ENCODE peak calls at places on chromosomes 12 and 14, in seven cellular contexts. O, M, K, C, D, L and W are unnamed samples.

GRCh38 chr12:9064201-9064814 is 51.4 kb downstream of the A2M start:
- DNase-seq in K (peak; percentile 49), O (peak; percentile 89), L (peak; percentile 82), C (peak; percentile 65), D (peak; percentile 57), M (peak; percentile 10), W (no peak)

GRCh38 chr12:29889737-29890136 is 106.0 kb upstream of the TMTC1 start:
- DNase-seq in K (peak; percentile 49), C (peak; percentile 13), M (peak; percentile 32), O (peak; percentile 89), L (peak; percentile 83), D (no peak), W (peak; percentile 44)

GRCh38 chr14:96038920-96039632 is at the start of gene C14orf132:
- DNase-seq in M (peak; percentile 48), O (peak; percentile 66), K (no peak), D (peak; percentile 15), L (peak; percentile 70), C (peak; percentile 68), W (no peak)

GRCh38 chr12:102120886-102121285 is 903 bp downstream of the PARPBP start:
- DNase-seq in L (no peak), O (peak; percentile 63), K (no peak), C (peak; percentile 54), D (no peak), M (peak; percentile 29), W (no peak)

GRCh38 chr14:105863296-105864108 is 337.1 kb downstream of the TMEM121 start:
- DNase-seq in K (no peak), L (peak; percentile 20), D (no peak), C (no peak), O (no peak), M (no peak), W (no peak)

GRCh38 chr14:77027538-77028383 is 747 bp downstream of the IRF2BPL start:
- DNase-seq in K (peak; percentile 27), D (peak; percentile 97), C (peak; percentile 84), O (peak; percentile 71), M (peak; percentile 81), L (peak; percentile 47), W (peak; percentile 66)

GRCh38 chr12:47166365-47166764 is 86.6 kb upstream of the AMIGO2 start:
- DNase-seq in L (no peak), D (no peak), O (no peak), C (no peak), M (no peak), K (no peak), W (no peak)

GRCh38 chr12:100955139-100955538 is 160.6 kb downstream of the ANO4 start:
- DNase-seq in C (peak; percentile 70), M (peak; percentile 79), K (no peak), L (peak; percentile 86), O (peak; percentile 92), D (no peak), W (no peak)

GRCh38 chr12:15146585-15146984 is 74.6 kb downstream of the RERG start:
- DNase-seq in K (no peak), L (no peak), O (no peak), M (peak; percentile 0), C (peak; percentile 56), D (no peak), W (no peak)

GRCh38 chr12:64610092-64610659 is at the start of gene RASSF3:
- DNase-seq in K (peak; percentile 74), D (peak; percentile 71), M (peak; percentile 67), C (peak; percentile 77), O (peak; percentile 90), L (peak; percentile 90), W (no peak)

GRCh38 chr12:64566122-64566521 is 44.2 kb upstream of the RASSF3 start:
- DNase-seq in L (no peak), K (no peak), D (peak; percentile 31), C (no peak), O (no peak), M (peak; percentile 47), W (no peak)

GRCh38 chr14:103366741-103367140 is 18.5 kb upstream of the MARK3 start:
- DNase-seq in D (no peak), C (no peak), L (no peak), M (no peak), O (no peak), K (no peak), W (no peak)

GRCh38 chr14:34014936-34015335 is 64.1 kb upstream of the EGLN3 start:
- DNase-seq in C (no peak), L (no peak), K (no peak), D (no peak), M (no peak), O (peak; percentile 72), W (no peak)

GRCh38 chr12:74689071-74689655 is 151.5 kb downstream of the ATXN7L3B start:
- DNase-seq in O (peak; percentile 43), D (no peak), M (peak; percentile 69), C (peak; percentile 51), L (no peak), K (peak; percentile 4), W (no peak)

GRCh38 chr12:1838223-1838993 is 18.0 kb downstream of the LRTM2 start:
- DNase-seq in O (no peak), C (no peak), K (no peak), L (no peak), D (no peak), M (no peak), W (no peak)

GRCh38 chr12:42946776-42947435 is 357.4 kb upstream of the PRICKLE1 start:
- DNase-seq in O (no peak), K (no peak), C (peak; percentile 27), D (peak; percentile 11), M (no peak), L (no peak), W (no peak)

GRCh38 chr12:27400856-27401255 is 45.7 kb upstream of the SMCO2 start:
- DNase-seq in C (no peak), D (no peak), O (no peak), L (no peak), M (no peak), K (no peak), W (no peak)

GRCh38 chr12:27398466-27398865 is 48.1 kb upstream of the SMCO2 start:
- DNase-seq in O (no peak), K (no peak), L (no peak), M (no peak), D (no peak), C (no peak), W (no peak)

DNA sequence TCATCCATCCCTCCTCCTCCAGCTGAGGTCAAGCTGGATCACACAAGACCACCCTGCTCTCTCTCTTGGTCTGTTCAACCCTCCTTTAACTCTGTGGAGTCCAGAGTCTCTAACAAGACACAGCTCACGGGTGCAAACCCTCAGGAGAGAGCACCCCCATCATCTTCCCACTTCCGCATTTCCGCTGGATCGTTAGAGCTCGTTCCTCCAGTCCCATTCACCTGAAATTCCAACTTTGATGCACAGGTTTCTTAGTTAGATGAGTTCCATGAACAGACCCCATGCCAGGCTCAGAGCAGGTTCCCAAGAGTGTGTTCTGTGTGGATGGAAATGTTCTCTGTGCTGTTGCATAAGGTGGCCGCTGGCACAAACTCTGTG is 44.5 kb upstream of the P2RX7 start:
- DNase-seq in M (no peak), K (no peak), D (no peak), O (no peak), L (no peak), C (no peak), W (no peak)
- H4K8ac ChIP-seq in M (no peak overlapping the region), K (no peak overlapping the region), D (no peak overlapping the region), O (no peak overlapping the region), L (no peak overlapping the region), C (no peak overlapping the region), W (no peak overlapping the region)

DNA sequence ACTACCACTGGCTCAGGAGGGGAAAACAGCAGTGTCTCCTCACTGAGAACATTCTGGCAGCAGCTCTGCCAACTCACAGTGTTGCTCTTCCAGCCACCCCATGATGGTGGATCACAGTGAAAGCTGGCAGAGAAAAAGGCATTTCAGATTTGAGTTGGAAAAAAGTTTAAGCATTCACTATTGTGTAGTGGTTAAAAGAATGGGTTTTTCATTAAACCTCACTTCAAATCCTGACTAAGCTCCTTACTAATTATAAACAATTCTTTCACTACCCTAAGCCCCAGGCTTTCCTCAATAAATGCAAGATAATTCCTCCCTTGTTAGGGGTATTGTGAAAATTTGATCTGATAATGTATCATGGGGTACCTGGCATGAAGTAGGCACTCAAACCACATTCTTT is 518.1 kb downstream of the SNAPC1 start:
- DNase-seq in M (no peak), L (no peak), C (no peak), K (no peak), D (no peak), O (no peak), W (no peak)
- H4K8ac ChIP-seq in M (no peak overlapping the region), L (no peak overlapping the region), C (no peak overlapping the region), K (no peak overlapping the region), D (no peak overlapping the region), O (no peak overlapping the region), W (no peak overlapping the region)

DNA sequence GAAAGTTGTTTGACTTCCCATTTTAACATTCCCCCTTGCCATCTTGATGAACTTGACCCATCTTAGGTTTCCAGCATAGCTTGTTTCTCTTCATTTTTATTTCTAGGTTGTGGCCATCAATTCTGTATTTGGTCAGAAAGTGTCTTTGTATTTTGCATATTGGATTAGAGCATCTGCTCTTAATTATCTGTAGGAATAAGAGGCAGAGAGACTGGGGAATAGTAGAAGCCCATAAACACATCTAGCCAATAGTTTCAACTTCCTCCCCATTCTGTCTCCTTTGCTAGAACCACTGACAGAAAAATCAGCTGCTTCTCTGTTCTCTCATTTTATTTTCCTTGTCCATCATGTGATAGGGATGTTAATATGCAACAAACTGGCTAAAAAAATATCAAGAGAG is 8.2 kb downstream of the SOCS2 start:
- DNase-seq in O (no peak), C (no peak), D (no peak), M (no peak), K (no peak), L (no peak), W (no peak)
- H4K8ac ChIP-seq in O (no peak overlapping the region), C (no peak overlapping the region), D (no peak overlapping the region), M (no peak overlapping the region), K (no peak overlapping the region), L (no peak overlapping the region), W (no peak overlapping the region)

GRCh38 chr12:114664661-114665320 is 19.2 kb downstream of the TBX3 start:
- DNase-seq in L (peak; percentile 59), O (peak; percentile 45), D (no peak), C (no peak), K (no peak), M (no peak), W (peak; percentile 63)

GRCh38 chr12:114665411-114666181 is 18.4 kb downstream of the TBX3 start:
- DNase-seq in O (peak; percentile 50), K (no peak), C (peak; percentile 31), M (no peak), D (no peak), L (peak; percentile 70), W (no peak)

GRCh38 chr12:114661245-114661644 is 22.7 kb downstream of the TBX3 start:
- DNase-seq in L (no peak), K (no peak), O (no peak), D (no peak), M (peak; percentile 22), C (no peak), W (no peak)

GRCh38 chr12:114659084-114659483 is 24.9 kb downstream of the TBX3 start:
- DNase-seq in L (no peak), C (no peak), K (no peak), O (no peak), D (no peak), M (no peak), W (no peak)

DNA sequence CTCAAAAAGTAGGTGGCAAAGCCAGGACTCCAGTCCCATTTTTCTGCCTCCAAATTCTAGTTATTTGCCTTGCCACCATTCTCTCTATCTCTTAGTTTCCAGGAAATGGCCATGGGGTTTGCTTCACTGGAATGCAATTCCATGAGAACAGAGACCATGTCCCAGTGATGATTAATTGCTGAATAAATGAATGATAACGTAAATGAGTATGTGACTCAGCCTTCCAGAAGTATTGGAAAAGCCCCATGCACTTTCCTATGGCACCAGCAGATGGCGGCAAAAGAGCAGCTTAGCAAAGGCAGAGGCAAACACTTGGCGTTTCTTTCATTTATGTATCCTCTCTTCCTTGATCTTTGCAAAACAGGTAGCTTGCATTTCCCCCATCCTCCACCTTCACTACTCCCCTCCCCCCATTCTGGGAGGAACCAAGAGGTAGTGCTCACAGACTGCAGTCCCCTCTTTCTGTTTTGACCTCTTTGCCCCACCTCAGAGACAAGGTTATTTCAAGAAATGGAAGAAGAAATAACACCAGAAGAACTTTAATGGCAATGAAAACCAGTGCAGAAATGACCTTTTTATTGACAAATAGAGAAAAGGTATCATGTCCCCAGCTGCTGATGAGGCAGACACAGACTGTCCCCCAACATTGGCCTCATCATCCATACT is 21.3 kb downstream of the TBX3 start:
- DNase-seq in D (peak; percentile 48), K (no peak), L (peak; percentile 78), M (peak; percentile 91), C (peak; percentile 86), O (peak; percentile 82), W (peak; percentile 91)
- H4K8ac ChIP-seq in D (peak overlapping the region; percentile 17), K (no peak overlapping the region), L (no peak overlapping the region), M (no peak overlapping the region), C (no peak overlapping the region), O (no peak overlapping the region), W (no peak overlapping the region)